ENCODE peak calls at places on chromosomes 6 and 20, in five cellular contexts. F, I, H, X and A are unnamed samples.

GRCh38 chr20:24867556-24867955 is 81.5 kb upstream of the CST7 start:
- DNase-seq in F (no peak), I (no peak), H (no peak), X (no peak), A (no peak)

GRCh38 chr6:136410201-136411027 is 120.8 kb upstream of the BCLAF1 start:
- DNase-seq in F (no peak), I (no peak), H (no peak), X (no peak), A (no peak)

GRCh38 chr6:118743744-118744143 is 92.4 kb upstream of the CEP85L start:
- DNase-seq in F (no peak), I (no peak), H (no peak), X (no peak), A (no peak)

GRCh38 chr6:140779991-140780596 is 1352.6 kb upstream of the GJE1 start:
- DNase-seq in F (no peak), I (no peak), H (no peak), X (no peak), A (no peak)

GRCh38 chr6:38193486-38194281 is 374.2 kb downstream of the ZFAND3 start:
- DNase-seq in F (no peak), I (no peak), H (no peak), X (no peak), A (peak; percentile 64)

GRCh38 chr20:16709017-16709416 is 20.8 kb upstream of the SNRPB2 start:
- DNase-seq in F (no peak), I (no peak), H (no peak), X (no peak), A (no peak)

GRCh38 chr6:75526502-75527127 is 33.0 kb upstream of the FILIP1 start:
- DNase-seq in F (peak; percentile 71), I (peak; percentile 1), H (peak; percentile 45), X (peak; percentile 15), A (peak; percentile 89)

GRCh38 chr20:47370850-47371782 is 14.6 kb upstream of the ZMYND8 start:
- DNase-seq in F (no peak), I (no peak), H (no peak), X (no peak), A (no peak)

GRCh38 chr6:39184906-39185580 is 44.2 kb downstream of the KCNK5 start:
- DNase-seq in F (no peak), I (no peak), H (no peak), X (no peak), A (no peak)

GRCh38 chr6:46888031-46888430 is 33.7 kb downstream of the ADGRF5 start:
- DNase-seq in F (no peak), I (no peak), H (no peak), X (no peak), A (peak; percentile 83)

GRCh38 chr20:52959125-52959524 is 13.0 kb upstream of the TSHZ2 start:
- DNase-seq in F (peak; percentile 89), I (no peak), H (no peak), X (no peak), A (peak; percentile 10)

GRCh38 chr20:4961746-4962145 is 39.6 kb downstream of the SLC23A2 start:
- DNase-seq in F (no peak), I (no peak), H (no peak), X (no peak), A (peak; percentile 37)

GRCh38 chr6:44105993-44106740 is 21.1 kb downstream of the MRPL14 start:
- DNase-seq in F (no peak), I (no peak), H (no peak), X (no peak), A (no peak)

GRCh38 chr20:3101737-3102574 is 17.4 kb upstream of the AVP start:
- DNase-seq in F (no peak), I (no peak), H (no peak), X (no peak), A (no peak)

GRCh38 chr6:107841265-107841650 is 17.1 kb upstream of the SCML4 start:
- DNase-seq in F (peak; percentile 84), I (no peak), H (no peak), X (no peak), A (no peak)

GRCh38 chr6:149834513-149835481 is 29.4 kb downstream of the LRP11 start:
- DNase-seq in F (peak; percentile 53), I (peak; percentile 15), H (no peak), X (no peak), A (peak; percentile 85)

GRCh38 chr6:72551470-72551869 is 70.4 kb upstream of the KCNQ5 start:
- DNase-seq in F (peak; percentile 47), I (no peak), H (no peak), X (no peak), A (no peak)

GRCh38 chr20:60132827-60133549 is 174.8 kb downstream of the CDH26 start:
- DNase-seq in F (no peak), I (no peak), H (no peak), X (no peak), A (no peak)

GRCh38 chr20:13765299-13765698 is 19.4 kb downstream of the ESF1 start:
- DNase-seq in F (no peak), I (no peak), H (no peak), X (no peak), A (peak; percentile 76)

GRCh38 chr6:119348308-119349040 is 1.1 kb downstream of the MAN1A1 start:
- DNase-seq in F (peak; percentile 39), I (no peak), H (no peak), X (peak; percentile 23), A (peak; percentile 20)

GRCh38 chr20:3796477-3797225 is 541 bp downstream of the CDC25B start:
- DNase-seq in F (no peak), I (no peak), H (no peak), X (no peak), A (no peak)

GRCh38 chr6:82371799-82372508 is 8.3 kb downstream of the TPBG start:
- DNase-seq in F (no peak), I (no peak), H (no peak), X (no peak), A (no peak)

GRCh38 chr6:134238960-134239795 is 78.7 kb downstream of the SGK1 start:
- DNase-seq in F (no peak), I (no peak), H (no peak), X (no peak), A (peak; percentile 45)

GRCh38 chr20:38128691-38129090 is 36.4 kb downstream of the TGM2 start:
- DNase-seq in F (no peak), I (no peak), H (no peak), X (no peak), A (no peak)

GRCh38 chr20:38833857-38834164 is 28.3 kb downstream of the PPP1R16B start:
- DNase-seq in F (no peak), I (no peak), H (no peak), X (no peak), A (no peak)

GRCh38 chr6:7154341-7155139 is 46.8 kb downstream of the RREB1 start:
- DNase-seq in F (no peak), I (no peak), H (no peak), X (no peak), A (no peak)

GRCh38 chr20:63134201-63134612 is 81.7 kb downstream of the YTHDF1 start:
- DNase-seq in F (no peak), I (no peak), H (no peak), X (no peak), A (no peak)

GRCh38 chr6:166573456-166574216 is 12.8 kb downstream of the RAMACL start:
- DNase-seq in F (no peak), I (no peak), H (no peak), X (no peak), A (no peak)

GRCh38 chr6:9646346-9647042 is 768.4 kb downstream of the TFAP2A start:
- DNase-seq in F (no peak), I (no peak), H (peak; percentile 30), X (no peak), A (peak; percentile 76)